ENCODE peak calls at places on chromosomes 16 and 17, in six cellular contexts. E is AG09319; X is HFF-Myc; M is heart right ventricle; G is uterus; V is CD4-positive, alpha-beta T cell. H is an unnamed sample.

GRCh38 chr17:62968445-62968923 is 2.4 kb downstream of the TANC2 start:
- DNase-seq in E (peak; percentile 83), X (peak; percentile 75), M (peak; percentile 60), G (peak; percentile 40), V (peak; percentile 13), H (peak; percentile 93)

GRCh38 chr17:47604268-47604927 is 45.3 kb upstream of the KPNB1 start:
- DNase-seq in E (peak; percentile 50), X (no peak), M (peak; percentile 73), G (no peak), V (no peak), H (peak; percentile 63)

GRCh38 chr16:21076186-21076883 is 74.3 kb downstream of the DNAH3 start:
- DNase-seq in E (no peak), X (no peak), M (no peak), G (no peak), V (no peak), H (no peak)

GRCh38 chr16:87956169-87956770 is 5.0 kb downstream of the BANP start:
- DNase-seq in E (no peak), X (no peak), M (peak; percentile 66), G (no peak), V (peak; percentile 70), H (peak; percentile 69)

GRCh38 chr17:62675260-62675659 is 47.8 kb downstream of the MRC2 start:
- DNase-seq in E (no peak), X (no peak), M (no peak), G (no peak), V (no peak), H (peak; percentile 56)

GRCh38 chr17:82092094-82092586 is 5.9 kb downstream of the FASN start:
- DNase-seq in E (no peak), X (no peak), M (no peak), G (no peak), V (no peak), H (no peak)

GRCh38 chr17:28500712-28501379 is 5.3 kb upstream of the FOXN1 start:
- DNase-seq in E (no peak), X (no peak), M (no peak), G (no peak), V (no peak), H (no peak)

GRCh38 chr17:70074991-70075390 is at the start of gene KCNJ16:
- DNase-seq in E (no peak), X (no peak), M (no peak), G (no peak), V (no peak), H (no peak)

GRCh38 chr17:40542562-40543411 is 22.5 kb downstream of the CCR7 start:
- DNase-seq in E (peak; percentile 93), X (no peak), M (peak; percentile 91), G (peak; percentile 97), V (no peak), H (peak; percentile 100)

GRCh38 chr17:49379926-49380325 is 17.9 kb upstream of the ZNF652 start:
- DNase-seq in E (no peak), X (no peak), M (no peak), G (no peak), V (no peak), H (no peak)

GRCh38 chr16:49490321-49490705 is 116.7 kb downstream of the C16orf78 start:
- DNase-seq in E (no peak), X (no peak), M (no peak), G (no peak), V (no peak), H (no peak)

GRCh38 chr17:1577186-1577585 is 14.6 kb upstream of the PITPNA start:
- DNase-seq in E (peak; percentile 96), X (peak; percentile 66), M (peak; percentile 87), G (peak; percentile 85), V (no peak), H (peak; percentile 98)

GRCh38 chr17:13385481-13385907 is 216.2 kb downstream of the HS3ST3A1 start:
- DNase-seq in E (no peak), X (no peak), M (no peak), G (no peak), V (no peak), H (no peak)

GRCh38 chr17:15944720-15945492 is at the start of gene ADORA2B:
- DNase-seq in E (no peak), X (no peak), M (peak; percentile 41), G (no peak), V (no peak), H (peak; percentile 68)
- TF ChIP-seq CTCF in E (peak; percentile 36), X (peak; percentile 32), M (peak; percentile 54), G (peak; percentile 67), V (peak; percentile 26), H (peak; percentile 47)

DNA sequence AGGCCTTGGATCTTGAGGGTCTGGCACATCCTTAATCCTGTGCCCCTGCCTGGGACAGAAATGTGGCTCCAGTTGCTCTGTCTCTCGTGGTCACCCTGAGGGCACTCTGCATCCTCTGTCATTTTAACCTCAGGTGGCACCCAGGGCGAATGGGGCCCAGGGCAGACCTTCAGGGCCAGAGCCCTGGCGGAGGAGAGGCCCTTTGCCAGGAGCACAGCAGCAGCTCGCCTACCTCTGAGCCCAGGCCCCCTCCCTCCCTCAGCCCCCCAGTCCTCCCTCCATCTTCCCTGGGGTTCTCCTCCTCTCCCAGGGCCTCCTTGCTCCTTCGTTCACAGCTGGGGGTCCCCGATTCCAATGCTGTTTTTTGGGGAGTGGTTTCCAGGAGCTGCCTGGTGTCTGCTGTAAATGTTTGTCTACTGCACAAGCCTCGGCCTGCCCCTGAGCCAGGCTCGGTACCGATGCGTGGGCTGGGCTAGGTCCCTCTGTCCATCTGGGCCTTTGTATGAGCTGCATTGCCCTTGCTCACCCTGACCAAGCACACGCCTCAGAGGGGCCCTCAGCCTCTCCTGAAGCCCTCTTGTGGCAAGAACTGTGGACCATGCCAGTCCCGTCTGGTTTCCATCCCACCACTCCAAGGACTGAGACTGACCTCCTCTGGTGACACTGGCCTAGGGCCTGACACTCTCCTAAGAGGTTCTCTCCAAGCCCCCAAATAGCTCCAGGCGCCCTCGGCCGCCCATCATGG is 4.0 kb upstream of the ADGRG3 start:
- DNase-seq in E (no peak), X (no peak), M (no peak), G (no peak), V (no peak), H (no peak)
- TF ChIP-seq CTCF in E (no peak), X (no peak), M (no peak), G (no peak), V (no peak), H (no peak)

GRCh38 chr16:13968835-13969234 is 48.9 kb downstream of the ERCC4 start:
- DNase-seq in E (no peak), X (no peak), M (no peak), G (no peak), V (no peak), H (no peak)
- TF ChIP-seq CTCF in E (no peak), X (no peak), M (no peak), G (no peak), V (no peak), H (no peak)

GRCh38 chr17:58228679-58229078 is 9.6 kb upstream of the MKS1 start:
- DNase-seq in E (no peak), X (no peak), M (no peak), G (no peak), V (no peak), H (no peak)
- TF ChIP-seq CTCF in E (no peak), X (no peak), M (no peak), G (no peak), V (no peak), H (no peak)

GRCh38 chr17:58007781-58008706 is 998 bp upstream of the SRSF1 start:
- DNase-seq in E (no peak), X (no peak), M (no peak), G (peak; percentile 18), V (no peak), H (no peak)
- TF ChIP-seq CTCF in E (no peak), X (no peak), M (no peak), G (no peak), V (no peak), H (no peak)

GRCh38 chr16:17930280-17930679 is 406.3 kb downstream of the NPIPA8 start:
- DNase-seq in E (no peak), X (no peak), M (no peak), G (no peak), V (no peak), H (no peak)
- TF ChIP-seq CTCF in E (no peak), X (no peak), M (no peak), G (no peak), V (no peak), H (no peak)

DNA sequence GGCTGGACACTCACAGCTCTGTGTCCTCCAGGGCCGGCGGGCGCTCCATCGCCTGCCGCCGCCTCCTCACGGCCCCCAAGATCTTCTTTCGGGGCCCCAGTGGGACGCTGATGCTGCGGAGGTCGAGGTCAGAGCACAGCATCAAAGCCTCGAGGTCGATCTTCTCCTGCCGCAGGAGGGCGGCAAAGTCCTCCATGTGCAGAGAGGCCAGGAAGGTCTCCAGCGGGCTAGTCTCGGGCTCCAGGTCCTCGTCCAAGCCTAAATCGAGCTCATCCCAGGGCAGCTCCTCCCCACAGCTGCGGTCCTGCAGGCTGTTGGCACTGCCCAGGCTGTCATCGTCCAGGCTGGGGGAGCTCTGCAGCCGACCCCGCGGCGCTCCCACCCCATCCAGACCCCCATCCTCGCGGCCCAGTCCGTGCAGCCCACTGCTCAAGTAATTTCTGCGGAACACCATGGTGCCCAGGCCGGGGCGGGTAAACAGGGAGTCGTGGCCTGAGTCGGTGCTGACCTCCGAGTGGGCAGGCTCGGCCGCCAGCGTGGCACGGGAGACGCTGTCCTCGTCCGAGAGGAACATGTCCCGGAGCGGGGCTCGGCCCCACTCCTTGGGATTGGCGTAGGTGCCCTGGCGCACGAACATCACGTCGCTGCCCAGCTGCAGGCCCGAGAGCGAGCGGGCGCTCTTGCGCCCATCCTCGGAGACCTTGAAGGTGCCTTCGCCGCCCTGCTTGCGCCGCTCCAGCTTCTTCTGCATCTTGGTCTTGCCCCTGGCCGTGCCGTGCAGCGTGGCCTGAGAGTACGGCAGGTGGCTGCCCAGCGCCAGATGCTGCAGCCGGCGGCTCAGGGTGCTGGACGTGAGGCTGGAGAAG is 3.4 kb downstream of the USH1G start:
- DNase-seq in E (no peak), X (no peak), M (no peak), G (no peak), V (no peak), H (peak; percentile 7)
- TF ChIP-seq CTCF in E (no peak), X (peak; percentile 37), M (peak; percentile 33), G (no peak), V (no peak), H (peak; percentile 30)

GRCh38 chr16:89426736-89427525 is 63.4 kb downstream of the ANKRD11 start:
- DNase-seq in E (no peak), X (no peak), M (no peak), G (no peak), V (no peak), H (no peak)

GRCh38 chr16:89431158-89431584 is 59.2 kb downstream of the ANKRD11 start:
- DNase-seq in E (peak; percentile 87), X (peak; percentile 71), M (no peak), G (no peak), V (no peak), H (peak; percentile 78)

GRCh38 chr16:89431616-89432015 is 58.7 kb downstream of the ANKRD11 start:
- DNase-seq in E (no peak), X (no peak), M (no peak), G (no peak), V (no peak), H (no peak)

GRCh38 chr16:89434490-89434889 is 55.9 kb downstream of the ANKRD11 start:
- DNase-seq in E (no peak), X (no peak), M (no peak), G (no peak), V (no peak), H (no peak)

GRCh38 chr16:89430436-89431157 is 59.8 kb downstream of the ANKRD11 start:
- DNase-seq in E (no peak), X (no peak), M (no peak), G (no peak), V (no peak), H (no peak)
- TF ChIP-seq CTCF in E (no peak), X (no peak), M (no peak), G (no peak), V (no peak), H (no peak)